ENCODE peak calls at places on chromosome 1, in four cellular contexts. H is left cardiac atrium, J is renal cortical epithelial cell, Q is cardiac fibroblast. M is an unnamed sample.

GRCh38 chr1:218971166-218971565 is 202.5 kb upstream of the LYPLAL1 start:
- DNase-seq in H (no peak), J (no peak), Q (peak), M (no peak)

GRCh38 chr1:198680174-198680871 is 41.5 kb downstream of the PTPRC start:
- DNase-seq in H (no peak), J (no peak), Q (no peak), M (no peak)

GRCh38 chr1:51928896-51929295 is 50.4 kb upstream of the NRDC start:
- DNase-seq in H (no peak), J (no peak), Q (no peak), M (no peak)

GRCh38 chr1:234529661-234530237 is 50.8 kb upstream of the TARBP1 start:
- DNase-seq in H (no peak), J (no peak), Q (no peak), M (no peak)

GRCh38 chr1:216929870-216930582 is 206.8 kb upstream of the ESRRG start:
- DNase-seq in H (no peak), J (peak), Q (peak), M (no peak)

GRCh38 chr1:27144920-27145661 is 9.8 kb downstream of the SLC9A1 start:
- DNase-seq in H (no peak), J (no peak), Q (peak), M (peak)

GRCh38 chr1:68121536-68121935 is 71.1 kb upstream of the DIRAS3 start:
- DNase-seq in H (no peak), J (peak), Q (peak), M (peak)

GRCh38 chr1:85070972-85071492 is 22.7 kb upstream of the MCOLN3 start:
- DNase-seq in H (no peak), J (no peak), Q (no peak), M (no peak)

GRCh38 chr1:227766653-227767277 is 31.5 kb downstream of the SNAP47 start:
- DNase-seq in H (no peak), J (no peak), Q (no peak), M (no peak)

GRCh38 chr1:66848193-66848592 is 47.1 kb upstream of the INSL5 start:
- DNase-seq in H (no peak), J (no peak), Q (no peak), M (peak)

GRCh38 chr1:210372931-210373627 is 44.4 kb downstream of the HHAT start:
- DNase-seq in H (no peak), J (no peak), Q (no peak), M (no peak)

GRCh38 chr1:45477646-45478045 is 13.3 kb downstream of the TESK2 start:
- DNase-seq in H (no peak), J (no peak), Q (no peak), M (no peak)

GRCh38 chr1:19086176-19086875 is 123.7 kb downstream of the UBR4 start:
- DNase-seq in H (no peak), J (no peak), Q (peak), M (no peak)

GRCh38 chr1:182715531-182715930 is 31.1 kb upstream of the RGS8 start:
- DNase-seq in H (no peak), J (no peak), Q (no peak), M (no peak)

GRCh38 chr1:214416417-214417212 is 134.8 kb downstream of the PTPN14 start:
- DNase-seq in H (no peak), J (peak), Q (peak), M (peak)

GRCh38 chr1:66339944-66340343 is 194.0 kb upstream of the SGIP1 start:
- DNase-seq in H (no peak), J (no peak), Q (peak), M (no peak)

GRCh38 chr1:195908121-195908520 is 700.1 kb downstream of the KCNT2 start:
- DNase-seq in H (no peak), J (no peak), Q (peak), M (no peak)

GRCh38 chr1:1600861-1601563 is 1.1 kb upstream of the FNDC10 start:
- DNase-seq in H (peak), J (no peak), Q (no peak), M (no peak)

GRCh38 chr1:112981461-112982233 is 25.7 kb upstream of the SLC16A1 start:
- DNase-seq in H (no peak), J (no peak), Q (no peak), M (no peak)

GRCh38 chr1:153775432-153776311 is 465 bp downstream of the SLC27A3 start:
- DNase-seq in H (peak), J (peak), Q (peak), M (peak)

GRCh38 chr1:47478090-47478489 is 40.2 kb downstream of the FOXD2 start:
- DNase-seq in H (no peak), J (peak), Q (no peak), M (no peak)